ENCODE peak calls at places on chromosomes 6 and 20, in four cellular contexts. B is K562, K is SK-N-SH, C is GM12878. L is an unnamed sample.
A peak's percentile ranks its signal among the peaks of the same experiment; 100 is the strongest.

GRCh38 chr6:21745543-21746337 is 152.2 kb downstream of the SOX4 start:
- DNase-seq in B (no peak), C (no peak), K (no peak), L (no peak)

GRCh38 chr6:120826253-120826652 is 508.0 kb downstream of the TBC1D32 start:
- DNase-seq in K (peak; percentile 27), C (no peak), B (peak; percentile 9), L (peak; percentile 62)

GRCh38 chr6:125198285-125199009 is 44.9 kb downstream of the TPD52L1 start:
- DNase-seq in B (no peak), K (no peak), C (no peak), L (no peak)

GRCh38 chr6:9621276-9621675 is 793.6 kb downstream of the TFAP2A start:
- DNase-seq in K (no peak), B (no peak), C (no peak), L (no peak)

GRCh38 chr20:57509665-57510237 is 15.2 kb downstream of the CTCFL start:
- DNase-seq in K (peak; percentile 56), C (no peak), B (peak; percentile 36), L (no peak)

GRCh38 chr6:26556263-26557070 is 18.3 kb downstream of the HMGN4 start:
- DNase-seq in B (peak; percentile 85), K (peak; percentile 48), C (no peak), L (peak; percentile 92)

GRCh38 chr20:11511816-11512215 is 405.9 kb upstream of the BTBD3 start:
- DNase-seq in B (no peak), C (peak; percentile 5), K (no peak), L (no peak)

GRCh38 chr6:24775520-24776058 is 852 bp downstream of the GMNN start:
- DNase-seq in K (no peak), B (no peak), C (no peak), L (no peak)

GRCh38 chr20:62132421-62132820 is 10.1 kb downstream of the LSM14B start:
- DNase-seq in C (no peak), B (no peak), K (no peak), L (no peak)

GRCh38 chr6:3228791-3229565 is 1.5 kb upstream of the TUBB2B start:
- DNase-seq in K (no peak), C (no peak), B (no peak), L (no peak)

GRCh38 chr20:17406191-17406590 is 125.0 kb downstream of the BFSP1 start:
- DNase-seq in K (no peak), C (no peak), B (no peak), L (no peak)

DNA sequence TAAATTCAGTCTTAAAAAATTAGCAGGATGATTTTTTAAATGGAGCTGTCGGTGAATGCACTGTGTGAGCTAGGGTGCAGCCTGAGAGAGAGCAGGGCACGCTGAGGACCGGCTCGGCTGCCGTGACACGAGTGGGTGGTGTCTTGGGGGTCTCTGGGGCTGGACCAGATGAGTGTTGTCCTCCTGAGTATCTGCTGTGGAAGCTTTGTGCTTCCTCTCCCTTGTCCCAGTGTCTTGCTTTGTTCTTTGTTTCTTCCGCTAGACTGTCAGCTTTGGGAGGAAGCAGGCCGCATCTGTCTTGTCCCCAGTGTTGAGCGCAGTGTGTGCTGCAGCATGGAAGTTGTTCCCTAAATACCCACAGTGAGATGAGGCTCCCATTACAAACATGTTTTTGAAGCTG is 89.4 kb downstream of the RTN4IP1 start:
- DNase-seq in B (no peak), K (no peak), C (no peak), L (no peak)
- TF ChIP-seq NRF1 in B (no peak), K (no peak), C (no peak), L (no peak)

DNA sequence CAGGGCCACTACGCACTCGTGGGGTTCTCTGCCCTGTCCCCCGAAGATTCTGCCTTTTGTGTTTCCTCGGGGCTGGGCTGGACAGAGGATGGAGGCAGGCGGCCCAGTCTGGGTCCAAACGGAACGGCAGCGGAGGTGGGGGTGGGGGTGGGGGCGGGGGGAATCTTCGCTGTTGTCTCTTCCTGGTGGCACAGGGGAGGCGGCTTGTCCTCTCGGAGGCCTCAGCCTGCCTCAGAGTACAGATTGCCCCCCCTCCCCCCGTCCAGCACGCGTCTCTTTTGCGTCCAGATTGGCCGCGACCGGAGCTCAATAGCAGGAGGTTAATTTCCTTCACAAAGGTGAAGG is 1.4 kb upstream of the INSM1 start:
- DNase-seq in C (no peak), B (no peak), K (peak; percentile 39), L (no peak)
- TF ChIP-seq NRF1 in C (no peak), B (no peak), K (no peak), L (no peak)

GRCh38 chr6:489001-489400 is 97.4 kb downstream of the IRF4 start:
- DNase-seq in C (no peak), B (no peak), K (no peak), L (no peak)
- TF ChIP-seq NRF1 in C (no peak), B (no peak), K (no peak), L (no peak)

GRCh38 chr6:73612611-73613010 is 41.2 kb downstream of the SLC17A5 start:
- DNase-seq in K (no peak), B (no peak), C (no peak), L (no peak)

GRCh38 chr6:73610444-73611275 is 43.1 kb downstream of the SLC17A5 start:
- DNase-seq in K (peak; percentile 42), B (peak; percentile 28), C (peak; percentile 23), L (no peak)

GRCh38 chr6:73613806-73614536 is 39.8 kb downstream of the SLC17A5 start:
- DNase-seq in C (no peak), K (no peak), B (no peak), L (no peak)

GRCh38 chr6:73614802-73615201 is 39.0 kb downstream of the SLC17A5 start:
- DNase-seq in K (no peak), B (peak; percentile 28), C (no peak), L (no peak)
- TF ChIP-seq NRF1 in K (no peak), B (no peak), C (no peak), L (no peak)

DNA sequence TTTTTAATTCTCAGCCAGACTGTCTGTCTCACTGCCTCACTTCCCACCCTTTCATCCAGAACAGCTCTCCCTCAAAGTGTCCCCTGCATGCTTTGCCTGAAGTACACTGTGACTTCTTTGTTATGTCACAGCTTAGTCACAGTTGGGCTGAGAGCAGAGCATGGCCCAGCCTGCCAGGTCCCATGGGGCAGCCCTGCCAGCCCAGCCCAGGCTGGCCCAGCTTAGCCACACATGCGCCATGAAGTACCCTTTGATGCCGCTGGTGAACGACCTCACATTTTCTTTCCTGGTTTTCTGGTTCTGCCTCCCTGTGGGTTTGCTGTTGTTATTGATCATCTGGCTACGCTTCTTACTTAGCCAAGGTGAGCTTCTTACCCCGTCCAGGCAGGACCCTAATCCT is at the start of gene ADIG:
- DNase-seq in B (no peak), K (no peak), C (no peak), L (no peak)
- TF ChIP-seq NRF1 in B (no peak), K (no peak), C (no peak), L (no peak)

GRCh38 chr6:110705543-110705942 is 109.7 kb downstream of the CDK19 start:
- DNase-seq in B (no peak), K (no peak), C (no peak), L (no peak)

GRCh38 chr6:110703010-110703905 is 112.0 kb downstream of the CDK19 start:
- DNase-seq in C (no peak), B (no peak), K (no peak), L (no peak)

GRCh38 chr6:110693994-110694393 is 121.3 kb downstream of the CDK19 start:
- DNase-seq in B (no peak), K (no peak), C (no peak), L (no peak)

GRCh38 chr6:110703906-110704594 is 111.2 kb downstream of the CDK19 start:
- DNase-seq in C (no peak), B (no peak), K (no peak), L (no peak)

GRCh38 chr6:110699780-110700179 is 115.5 kb downstream of the CDK19 start:
- DNase-seq in K (no peak), C (no peak), B (no peak), L (no peak)
- TF ChIP-seq NRF1 in K (no peak), C (no peak), B (no peak), L (no peak)

L was measured in H1.